ENCODE peak calls at places on chromosome 1, in five cellular contexts. D is aorta, A is ascending aorta, E is DMS 273 treated with DMSO at 0.1 percent for 48 hours, I is hepatocyte. K is an unnamed sample.

GRCh38 chr1:169711469-169712308 is at the start of gene SELL:
- DNase-seq in A (peak; percentile 76), D (no peak), I (peak; percentile 82), E (peak; percentile 9), K (no peak)

GRCh38 chr1:191343816-191344215 is 814.4 kb upstream of the RGS18 start:
- DNase-seq in A (no peak), I (no peak), D (no peak), E (no peak), K (no peak)

GRCh38 chr1:116345830-116346229 is 27.2 kb upstream of the ATP1A1 start:
- DNase-seq in I (no peak), A (no peak), E (peak; percentile 70), D (no peak), K (no peak)

GRCh38 chr1:46248122-46248920 is 758 bp downstream of the RAD54L start:
- DNase-seq in I (peak; percentile 45), E (no peak), D (no peak), A (peak; percentile 65), K (peak; percentile 73)

GRCh38 chr1:2528966-2529750 is 905 bp downstream of the HES5 start:
- DNase-seq in D (no peak), A (no peak), I (peak; percentile 64), E (no peak), K (no peak)

GRCh38 chr1:247367786-247368342 is 36.2 kb upstream of the ZNF496 start:
- DNase-seq in A (no peak), D (no peak), E (no peak), I (no peak), K (no peak)

GRCh38 chr1:7922301-7922700 is 18.3 kb downstream of the TNFRSF9 start:
- DNase-seq in A (peak; percentile 73), I (no peak), E (no peak), D (no peak), K (no peak)

GRCh38 chr1:13583592-13583963 is at the start of gene PDPN:
- DNase-seq in A (peak; percentile 67), E (no peak), I (peak; percentile 81), D (peak; percentile 80), K (no peak)

GRCh38 chr1:27137022-27137542 is 17.8 kb downstream of the SLC9A1 start:
- DNase-seq in E (peak; percentile 79), A (peak; percentile 77), I (no peak), D (no peak), K (no peak)

GRCh38 chr1:47575855-47576757 is 138.3 kb downstream of the FOXD2 start:
- DNase-seq in I (no peak), A (no peak), D (no peak), E (no peak), K (peak; percentile 15)

GRCh38 chr1:246309247-246309884 is 197.7 kb downstream of the SMYD3 start:
- DNase-seq in A (no peak), E (no peak), D (no peak), I (no peak), K (no peak)

GRCh38 chr1:212794561-212795014 is 2.9 kb downstream of the TATDN3 start:
- DNase-seq in D (no peak), E (no peak), I (no peak), A (no peak), K (no peak)

GRCh38 chr1:47252369-47252768 is 20.3 kb upstream of the TAL1 start:
- DNase-seq in E (no peak), I (no peak), A (no peak), D (no peak), K (no peak)

GRCh38 chr1:17579951-17580939 is 40.7 kb downstream of the ARHGEF10L start:
- DNase-seq in I (peak; percentile 78), D (no peak), E (no peak), A (no peak), K (no peak)

GRCh38 chr1:226034482-226034881 is 28.0 kb upstream of the H3-3A start:
- DNase-seq in I (peak; percentile 62), E (no peak), A (peak; percentile 96), D (peak; percentile 95), K (no peak)

GRCh38 chr1:25702101-25702775 is 85.6 kb downstream of the MAN1C1 start:
- DNase-seq in I (no peak), A (no peak), D (no peak), E (no peak), K (no peak)

GRCh38 chr1:229171934-229172333 is 99.0 kb upstream of the RAB4A start:
- DNase-seq in I (no peak), D (no peak), E (no peak), A (no peak), K (no peak)

GRCh38 chr1:50181027-50181663 is 72.4 kb downstream of the ELAVL4 start:
- DNase-seq in I (peak; percentile 30), E (no peak), D (no peak), A (no peak), K (no peak)

GRCh38 chr1:117260761-117261462 is 50.2 kb upstream of the VTCN1 start:
- DNase-seq in A (no peak), D (no peak), I (no peak), E (no peak), K (no peak)

GRCh38 chr1:19476440-19477190 is 8.7 kb downstream of the CAPZB start:
- DNase-seq in A (peak; percentile 67), D (no peak), I (no peak), E (no peak), K (no peak)

GRCh38 chr1:51316764-51317120 is 13.6 kb downstream of the TTC39A start:
- DNase-seq in D (no peak), E (no peak), I (no peak), A (no peak), K (no peak)

GRCh38 chr1:15836772-15837669 is 10.5 kb upstream of the SPEN start:
- DNase-seq in I (peak; percentile 17), D (peak; percentile 82), A (peak; percentile 71), E (no peak), K (no peak)

K was measured in RWPE2.